ENCODE peak calls at places on chromosomes 11 and 22, in six cellular contexts. K is A549, O is H1, P is WTC11, S is endothelial cell of umbilical vein, C is HepG2. I is an unnamed sample.

GRCh38 chr11:102914238-102915043 is 39.7 kb upstream of the MMP12 start:
- DNase-seq in K (peak), O (peak), P (peak), S (peak), C (peak), I (no peak)

GRCh38 chr11:45157247-45158209 is 11.1 kb downstream of the PRDM11 start:
- DNase-seq in K (no peak), O (no peak), P (no peak), S (no peak), C (no peak), I (no peak)

GRCh38 chr11:614583-615452 is 932 bp downstream of the IRF7 start:
- DNase-seq in K (no peak), O (no peak), P (no peak), S (no peak), C (no peak), I (no peak)

GRCh38 chr11:13962562-13963168 is at the start of gene SPON1:
- DNase-seq in K (no peak), O (no peak), P (peak), S (peak), C (no peak), I (no peak)

GRCh38 chr11:12126352-12127019 is 16.1 kb downstream of the MICAL2 start:
- DNase-seq in K (no peak), O (no peak), P (no peak), S (no peak), C (no peak), I (no peak)

GRCh38 chr11:57649826-57650738 is at the start of gene YPEL4:
- DNase-seq in K (peak), O (no peak), P (peak), S (peak), C (no peak), I (peak)

GRCh38 chr11:46649180-46649738 is 31.9 kb downstream of the ATG13 start:
- DNase-seq in K (no peak), O (no peak), P (no peak), S (peak), C (peak), I (no peak)

GRCh38 chr11:57340228-57340627 is 2.1 kb downstream of the P2RX3 start:
- DNase-seq in K (no peak), O (no peak), P (peak), S (peak), C (no peak), I (peak)

DNA sequence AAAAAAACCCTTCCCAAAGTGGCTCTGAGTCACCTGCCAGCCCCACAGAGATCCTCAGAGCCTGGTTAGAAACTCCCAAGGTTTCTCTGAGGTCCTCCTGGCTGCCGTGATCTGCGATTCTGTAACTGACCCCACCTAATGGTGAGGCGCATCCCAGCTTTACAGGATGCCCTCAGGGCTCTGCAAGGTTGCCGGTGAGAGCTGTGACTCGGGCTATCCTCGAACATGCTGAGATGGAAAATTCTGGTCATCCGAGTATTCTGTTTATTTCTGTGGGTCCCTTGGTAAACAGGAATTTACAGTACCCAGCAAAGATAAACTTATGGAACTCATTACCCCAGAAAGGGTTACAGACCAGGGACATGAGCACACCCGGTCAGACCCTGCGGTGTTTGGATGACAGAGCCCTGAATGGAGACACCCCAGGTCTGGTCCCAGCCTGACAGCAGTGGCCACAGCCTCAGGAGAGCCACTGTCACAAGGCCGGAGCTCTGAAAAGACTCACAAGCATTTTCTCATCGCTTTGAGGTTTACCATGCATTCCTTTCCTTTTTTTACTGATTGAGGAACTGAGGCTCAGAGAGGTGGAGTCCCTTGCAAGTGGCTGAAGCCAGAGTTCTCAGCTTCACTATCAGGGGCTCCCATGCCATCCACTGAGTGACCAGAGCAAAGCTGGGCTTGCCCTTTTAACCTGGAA is 22.2 kb downstream of the LIF start:
- DNase-seq in K (peak), O (no peak), P (no peak), S (no peak), C (no peak), I (no peak)
- TF ChIP-seq JUN in K (no peak), O (no peak), P (no peak), S (no peak), C (no peak), I (no peak)

DNA sequence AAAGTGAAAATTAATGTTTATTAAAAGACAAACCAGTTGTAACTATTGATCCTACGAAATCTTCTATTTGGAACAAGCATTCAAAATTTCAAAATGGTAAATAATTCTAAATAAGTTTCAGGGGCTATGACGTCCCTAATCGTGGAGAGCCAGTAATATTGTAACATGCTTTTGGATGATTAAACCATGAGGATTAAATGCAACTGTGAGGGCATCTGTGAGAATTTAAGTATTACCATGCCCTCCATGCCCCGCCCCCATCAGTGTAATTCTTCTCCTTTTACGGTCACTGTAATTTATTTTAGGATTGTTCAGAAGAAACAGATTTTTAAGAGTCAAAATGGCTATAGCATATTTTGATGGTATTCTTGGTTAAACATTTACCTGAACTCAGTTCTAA is 133.2 kb downstream of the APOL5 start:
- DNase-seq in K (no peak), O (no peak), P (no peak), S (no peak), C (no peak), I (no peak)
- TF ChIP-seq JUN in K (no peak), O (no peak), P (no peak), S (no peak), C (no peak), I (no peak)

GRCh38 chr11:94767701-94768601 is at the start of gene AMOTL1:
- DNase-seq in K (no peak), O (peak), P (peak), S (peak), C (no peak), I (peak)
- TF ChIP-seq JUN in K (no peak), O (no peak), P (no peak), S (no peak), C (no peak), I (no peak)

GRCh38 chr22:33922268-33922667 is 2.0 kb upstream of the LARGE1 start:
- DNase-seq in K (no peak), O (no peak), P (peak), S (no peak), C (peak), I (no peak)
- TF ChIP-seq JUN in K (no peak), O (no peak), P (no peak), S (no peak), C (no peak), I (no peak)